ENCODE peak calls at places on chromosome 18, in nine cellular contexts. K is kidney, C is NCI-H345, B is progenitor cell of endocrine pancreas, N is AG09309, Q is NCI-H1092, E is T-helper 9 cell, R is KBM-7, D is DMS153. M is an unnamed sample.

GRCh38 chr18:7023581-7023980 is 94.0 kb downstream of the LAMA1 start:
- DNase-seq in K (no peak), C (no peak), B (no peak), N (no peak), Q (no peak), E (no peak), R (no peak), D (no peak), M (no peak)

GRCh38 chr18:37482433-37482832 is 83.2 kb downstream of the CELF4 start:
- DNase-seq in K (no peak), C (no peak), B (no peak), N (no peak), Q (no peak), E (no peak), R (no peak), D (no peak), M (no peak)

GRCh38 chr18:76259726-76260125 is 235.3 kb downstream of the ZNF516 start:
- DNase-seq in K (no peak), C (no peak), B (no peak), N (no peak), Q (no peak), E (no peak), R (no peak), D (no peak), M (no peak)

GRCh38 chr18:12921178-12921577 is 26.6 kb upstream of the SEH1L start:
- DNase-seq in K (no peak), C (no peak), B (no peak), N (no peak), Q (no peak), E (no peak), R (no peak), D (no peak), M (no peak)

GRCh38 chr18:28831908-28832307 is 655.0 kb upstream of the CDH2 start:
- DNase-seq in K (no peak), C (no peak), B (no peak), N (no peak), Q (no peak), E (no peak), R (no peak), D (no peak), M (no peak)

GRCh38 chr18:75970212-75970611 is 524.8 kb downstream of the ZNF516 start:
- DNase-seq in K (no peak), C (no peak), B (no peak), N (no peak), Q (no peak), E (no peak), R (no peak), D (no peak), M (no peak)

GRCh38 chr18:55338955-55339662 is 248.9 kb downstream of the TCF4 start:
- DNase-seq in K (no peak), C (no peak), B (no peak), N (no peak), Q (no peak), E (no peak), R (peak; percentile 72), D (peak; percentile 9), M (no peak)

GRCh38 chr18:59871711-59872362 is 28.0 kb upstream of the PMAIP1 start:
- DNase-seq in K (no peak), C (no peak), B (no peak), N (no peak), Q (no peak), E (no peak), R (no peak), D (no peak), M (no peak)

M was measured in D721Med.